ENCODE peak calls at places on chromosome X, in six cellular contexts. One of them, this sample, is unnamed.

GRCh38 chrX:3712080-3712869 is 1.2 kb downstream of the PRKX start:
- DNase-seq in amygdala: no peak
- DNase-seq in CD8-positive, alpha-beta memory T cell: peak; percentile 29
- DNase-seq in GM04503: no peak
- DNase-seq in mesendoderm: peak; percentile 12
- DNase-seq in cardiac fibroblast: peak; percentile 36
- DNase-seq in this sample: no peak

GRCh38 chrX:283115-283845 is 2.1 kb downstream of the PLCXD1 start:
- DNase-seq in mesendoderm: peak; percentile 98
- DNase-seq in CD8-positive, alpha-beta memory T cell: peak; percentile 85
- DNase-seq in amygdala: no peak
- DNase-seq in GM04503: peak; percentile 35
- DNase-seq in cardiac fibroblast: peak; percentile 89
- DNase-seq in this sample: peak; percentile 86

GRCh38 chrX:145813081-145813480 is 4.5 kb upstream of the SLITRK2 start:
- DNase-seq in cardiac fibroblast: no peak
- DNase-seq in GM04503: no peak
- DNase-seq in amygdala: no peak
- DNase-seq in CD8-positive, alpha-beta memory T cell: no peak
- DNase-seq in mesendoderm: no peak
- DNase-seq in this sample: no peak

GRCh38 chrX:112852850-112853249 is 12.2 kb upstream of the AMOT start:
- DNase-seq in GM04503: no peak
- DNase-seq in amygdala: no peak
- DNase-seq in CD8-positive, alpha-beta memory T cell: no peak
- DNase-seq in cardiac fibroblast: no peak
- DNase-seq in mesendoderm: no peak
- DNase-seq in this sample: no peak

GRCh38 chrX:2689773-2690666 is 1.1 kb upstream of the CD99 start:
- DNase-seq in cardiac fibroblast: no peak
- DNase-seq in amygdala: no peak
- DNase-seq in mesendoderm: no peak
- DNase-seq in CD8-positive, alpha-beta memory T cell: no peak
- DNase-seq in GM04503: no peak
- DNase-seq in this sample: no peak

GRCh38 chrX:95058815-95059214 is 1384.8 kb downstream of the FAM133A start:
- DNase-seq in CD8-positive, alpha-beta memory T cell: no peak
- DNase-seq in amygdala: no peak
- DNase-seq in mesendoderm: no peak
- DNase-seq in cardiac fibroblast: peak; percentile 87
- DNase-seq in GM04503: peak; percentile 80
- DNase-seq in this sample: no peak

GRCh38 chrX:96884027-96884426 is 319 bp downstream of the RPA4 start:
- DNase-seq in cardiac fibroblast: no peak
- DNase-seq in GM04503: no peak
- DNase-seq in amygdala: no peak
- DNase-seq in mesendoderm: no peak
- DNase-seq in CD8-positive, alpha-beta memory T cell: no peak
- DNase-seq in this sample: no peak

GRCh38 chrX:56797966-56798711 is 69.1 kb downstream of the NBDY start:
- DNase-seq in CD8-positive, alpha-beta memory T cell: no peak
- DNase-seq in amygdala: no peak
- DNase-seq in mesendoderm: no peak
- DNase-seq in cardiac fibroblast: peak; percentile 7
- DNase-seq in GM04503: no peak
- DNase-seq in this sample: no peak

GRCh38 chrX:46547857-46548256 is 2.6 kb upstream of the ZNF674 start:
- DNase-seq in cardiac fibroblast: peak; percentile 74
- DNase-seq in mesendoderm: peak; percentile 63
- DNase-seq in amygdala: no peak
- DNase-seq in CD8-positive, alpha-beta memory T cell: no peak
- DNase-seq in GM04503: peak; percentile 41
- DNase-seq in this sample: no peak

GRCh38 chrX:36609653-36610585 is 398.2 kb upstream of the FAM47C start:
- DNase-seq in cardiac fibroblast: no peak
- DNase-seq in mesendoderm: no peak
- DNase-seq in GM04503: no peak
- DNase-seq in amygdala: no peak
- DNase-seq in CD8-positive, alpha-beta memory T cell: no peak
- DNase-seq in this sample: no peak

This sample was measured in naive thymus-derived CD4-positive, alpha-beta T cell.